ENCODE peak calls at places on chromosomes 6 and 20, in eight cellular contexts. One of them, this sample, is unnamed.

GRCh38 chr6:22754111-22754510 is 184.7 kb downstream of the HDGFL1 start:
- DNase-seq in AG09319: no peak
- DNase-seq in lower lobe of right lung: no peak
- DNase-seq in amniotic stem cell: no peak
- DNase-seq in cardiac septum: no peak
- DNase-seq in H9: no peak
- DNase-seq in NCI-H2029 treated with DMSO at 0.1 percent for 48 hours: no peak
- DNase-seq in activated T-cell treated with anti-CD3 and anti-CD28 coated beads for 1 hour: no peak
- DNase-seq in this sample: no peak

GRCh38 chr20:14341782-14342181 is 4.4 kb upstream of the FLRT3 start:
- DNase-seq in AG09319: no peak
- DNase-seq in lower lobe of right lung: no peak
- DNase-seq in amniotic stem cell: no peak
- DNase-seq in cardiac septum: no peak
- DNase-seq in H9: no peak
- DNase-seq in NCI-H2029 treated with DMSO at 0.1 percent for 48 hours: no peak
- DNase-seq in activated T-cell treated with anti-CD3 and anti-CD28 coated beads for 1 hour: no peak
- DNase-seq in this sample: no peak

GRCh38 chr6:167567142-167568033 is 242.5 kb downstream of the TTLL2 start:
- DNase-seq in AG09319: no peak
- DNase-seq in lower lobe of right lung: no peak
- DNase-seq in amniotic stem cell: no peak
- DNase-seq in cardiac septum: peak; percentile 72
- DNase-seq in H9: no peak
- DNase-seq in NCI-H2029 treated with DMSO at 0.1 percent for 48 hours: no peak
- DNase-seq in activated T-cell treated with anti-CD3 and anti-CD28 coated beads for 1 hour: no peak
- DNase-seq in this sample: peak; percentile 73

GRCh38 chr6:170125447-170126300 is 165.2 kb downstream of the DLL1 start:
- DNase-seq in AG09319: no peak
- DNase-seq in lower lobe of right lung: no peak
- DNase-seq in amniotic stem cell: no peak
- DNase-seq in cardiac septum: peak; percentile 72
- DNase-seq in H9: peak; percentile 25
- DNase-seq in NCI-H2029 treated with DMSO at 0.1 percent for 48 hours: no peak
- DNase-seq in activated T-cell treated with anti-CD3 and anti-CD28 coated beads for 1 hour: no peak
- DNase-seq in this sample: no peak

GRCh38 chr6:35419431-35419830 is 32.7 kb upstream of the FANCE start:
- DNase-seq in AG09319: peak; percentile 37
- DNase-seq in lower lobe of right lung: no peak
- DNase-seq in amniotic stem cell: no peak
- DNase-seq in cardiac septum: no peak
- DNase-seq in H9: no peak
- DNase-seq in NCI-H2029 treated with DMSO at 0.1 percent for 48 hours: no peak
- DNase-seq in activated T-cell treated with anti-CD3 and anti-CD28 coated beads for 1 hour: no peak
- DNase-seq in this sample: no peak

GRCh38 chr6:14664112-14664592 is 546.6 kb downstream of the CD83 start:
- DNase-seq in AG09319: no peak
- DNase-seq in lower lobe of right lung: no peak
- DNase-seq in amniotic stem cell: no peak
- DNase-seq in cardiac septum: no peak
- DNase-seq in H9: no peak
- DNase-seq in NCI-H2029 treated with DMSO at 0.1 percent for 48 hours: no peak
- DNase-seq in activated T-cell treated with anti-CD3 and anti-CD28 coated beads for 1 hour: no peak
- DNase-seq in this sample: no peak

GRCh38 chr20:18971574-18971973 is 158.0 kb downstream of the SCP2D1 start:
- DNase-seq in AG09319: no peak
- DNase-seq in lower lobe of right lung: no peak
- DNase-seq in amniotic stem cell: no peak
- DNase-seq in cardiac septum: no peak
- DNase-seq in H9: no peak
- DNase-seq in NCI-H2029 treated with DMSO at 0.1 percent for 48 hours: peak; percentile 77
- DNase-seq in activated T-cell treated with anti-CD3 and anti-CD28 coated beads for 1 hour: no peak
- DNase-seq in this sample: no peak

GRCh38 chr20:10637062-10637559 is 36.7 kb downstream of the JAG1 start:
- DNase-seq in AG09319: no peak
- DNase-seq in lower lobe of right lung: no peak
- DNase-seq in amniotic stem cell: no peak
- DNase-seq in cardiac septum: no peak
- DNase-seq in H9: no peak
- DNase-seq in NCI-H2029 treated with DMSO at 0.1 percent for 48 hours: no peak
- DNase-seq in activated T-cell treated with anti-CD3 and anti-CD28 coated beads for 1 hour: no peak
- DNase-seq in this sample: peak; percentile 60

GRCh38 chr6:72321741-72322140 is 300.1 kb upstream of the KCNQ5 start:
- DNase-seq in AG09319: peak; percentile 29
- DNase-seq in lower lobe of right lung: no peak
- DNase-seq in amniotic stem cell: peak; percentile 6
- DNase-seq in cardiac septum: no peak
- DNase-seq in H9: no peak
- DNase-seq in NCI-H2029 treated with DMSO at 0.1 percent for 48 hours: no peak
- DNase-seq in activated T-cell treated with anti-CD3 and anti-CD28 coated beads for 1 hour: no peak
- DNase-seq in this sample: no peak

GRCh38 chr6:117414770-117415169 is 11.0 kb downstream of the ROS1 start:
- DNase-seq in AG09319: no peak
- DNase-seq in lower lobe of right lung: no peak
- DNase-seq in amniotic stem cell: no peak
- DNase-seq in cardiac septum: no peak
- DNase-seq in H9: no peak
- DNase-seq in NCI-H2029 treated with DMSO at 0.1 percent for 48 hours: no peak
- DNase-seq in activated T-cell treated with anti-CD3 and anti-CD28 coated beads for 1 hour: no peak
- DNase-seq in this sample: no peak

GRCh38 chr6:161918154-161918553 is 644.3 kb upstream of the AGPAT4 start:
- DNase-seq in AG09319: no peak
- DNase-seq in lower lobe of right lung: no peak
- DNase-seq in amniotic stem cell: no peak
- DNase-seq in cardiac septum: no peak
- DNase-seq in H9: no peak
- DNase-seq in NCI-H2029 treated with DMSO at 0.1 percent for 48 hours: no peak
- DNase-seq in activated T-cell treated with anti-CD3 and anti-CD28 coated beads for 1 hour: no peak
- DNase-seq in this sample: no peak

GRCh38 chr20:38658879-38659612 is 57.4 kb downstream of the ARHGAP40 start:
- DNase-seq in AG09319: no peak
- DNase-seq in lower lobe of right lung: no peak
- DNase-seq in amniotic stem cell: no peak
- DNase-seq in cardiac septum: no peak
- DNase-seq in H9: peak; percentile 87
- DNase-seq in NCI-H2029 treated with DMSO at 0.1 percent for 48 hours: no peak
- DNase-seq in activated T-cell treated with anti-CD3 and anti-CD28 coated beads for 1 hour: no peak
- DNase-seq in this sample: no peak

GRCh38 chr20:53899351-53900167 is 170.8 kb downstream of the BCAS1 start:
- DNase-seq in AG09319: no peak
- DNase-seq in lower lobe of right lung: no peak
- DNase-seq in amniotic stem cell: no peak
- DNase-seq in cardiac septum: no peak
- DNase-seq in H9: no peak
- DNase-seq in NCI-H2029 treated with DMSO at 0.1 percent for 48 hours: no peak
- DNase-seq in activated T-cell treated with anti-CD3 and anti-CD28 coated beads for 1 hour: peak; percentile 50
- DNase-seq in this sample: no peak

GRCh38 chr20:35243317-35243716 is 16.8 kb downstream of the MMP24 start:
- DNase-seq in AG09319: no peak
- DNase-seq in lower lobe of right lung: no peak
- DNase-seq in amniotic stem cell: no peak
- DNase-seq in cardiac septum: no peak
- DNase-seq in H9: no peak
- DNase-seq in NCI-H2029 treated with DMSO at 0.1 percent for 48 hours: no peak
- DNase-seq in activated T-cell treated with anti-CD3 and anti-CD28 coated beads for 1 hour: no peak
- DNase-seq in this sample: no peak

GRCh38 chr6:126077810-126078791 is 91.8 kb downstream of the TRMT11 start:
- DNase-seq in AG09319: peak; percentile 62
- DNase-seq in lower lobe of right lung: no peak
- DNase-seq in amniotic stem cell: no peak
- DNase-seq in cardiac septum: no peak
- DNase-seq in H9: no peak
- DNase-seq in NCI-H2029 treated with DMSO at 0.1 percent for 48 hours: no peak
- DNase-seq in activated T-cell treated with anti-CD3 and anti-CD28 coated beads for 1 hour: no peak
- DNase-seq in this sample: no peak

GRCh38 chr20:22180244-22180643 is 404.1 kb downstream of the FOXA2 start:
- DNase-seq in AG09319: no peak
- DNase-seq in lower lobe of right lung: no peak
- DNase-seq in amniotic stem cell: no peak
- DNase-seq in cardiac septum: no peak
- DNase-seq in H9: peak; percentile 41
- DNase-seq in NCI-H2029 treated with DMSO at 0.1 percent for 48 hours: no peak
- DNase-seq in activated T-cell treated with anti-CD3 and anti-CD28 coated beads for 1 hour: no peak
- DNase-seq in this sample: no peak

GRCh38 chr20:59836768-59837167 is 96.7 kb downstream of the SYCP2 start:
- DNase-seq in AG09319: no peak
- DNase-seq in lower lobe of right lung: no peak
- DNase-seq in amniotic stem cell: no peak
- DNase-seq in cardiac septum: no peak
- DNase-seq in H9: peak; percentile 23
- DNase-seq in NCI-H2029 treated with DMSO at 0.1 percent for 48 hours: peak; percentile 62
- DNase-seq in activated T-cell treated with anti-CD3 and anti-CD28 coated beads for 1 hour: no peak
- DNase-seq in this sample: no peak

GRCh38 chr20:17928633-17929311 is 39.8 kb downstream of the SNX5 start:
- DNase-seq in AG09319: no peak
- DNase-seq in lower lobe of right lung: peak; percentile 62
- DNase-seq in amniotic stem cell: no peak
- DNase-seq in cardiac septum: no peak
- DNase-seq in H9: no peak
- DNase-seq in NCI-H2029 treated with DMSO at 0.1 percent for 48 hours: peak; percentile 29
- DNase-seq in activated T-cell treated with anti-CD3 and anti-CD28 coated beads for 1 hour: no peak
- DNase-seq in this sample: no peak

GRCh38 chr6:19180348-19181073 is 656.7 kb upstream of the ID4 start:
- DNase-seq in AG09319: no peak
- DNase-seq in lower lobe of right lung: no peak
- DNase-seq in amniotic stem cell: no peak
- DNase-seq in cardiac septum: no peak
- DNase-seq in H9: no peak
- DNase-seq in NCI-H2029 treated with DMSO at 0.1 percent for 48 hours: no peak
- DNase-seq in activated T-cell treated with anti-CD3 and anti-CD28 coated beads for 1 hour: no peak
- DNase-seq in this sample: peak; percentile 57

GRCh38 chr6:130615816-130616215 is 211.4 kb upstream of the SMLR1 start:
- DNase-seq in AG09319: no peak
- DNase-seq in lower lobe of right lung: no peak
- DNase-seq in amniotic stem cell: no peak
- DNase-seq in cardiac septum: no peak
- DNase-seq in H9: no peak
- DNase-seq in NCI-H2029 treated with DMSO at 0.1 percent for 48 hours: no peak
- DNase-seq in activated T-cell treated with anti-CD3 and anti-CD28 coated beads for 1 hour: no peak
- DNase-seq in this sample: no peak

GRCh38 chr20:19048898-19049889 is 163.2 kb upstream of the SLC24A3 start:
- DNase-seq in AG09319: no peak
- DNase-seq in lower lobe of right lung: no peak
- DNase-seq in amniotic stem cell: no peak
- DNase-seq in cardiac septum: no peak
- DNase-seq in H9: no peak
- DNase-seq in NCI-H2029 treated with DMSO at 0.1 percent for 48 hours: no peak
- DNase-seq in activated T-cell treated with anti-CD3 and anti-CD28 coated beads for 1 hour: no peak
- DNase-seq in this sample: peak; percentile 45

GRCh38 chr6:169997930-169998218 is 246.5 kb downstream of the ERMARD start:
- DNase-seq in AG09319: no peak
- DNase-seq in lower lobe of right lung: no peak
- DNase-seq in amniotic stem cell: no peak
- DNase-seq in cardiac septum: peak; percentile 74
- DNase-seq in H9: peak; percentile 11
- DNase-seq in NCI-H2029 treated with DMSO at 0.1 percent for 48 hours: no peak
- DNase-seq in activated T-cell treated with anti-CD3 and anti-CD28 coated beads for 1 hour: no peak
- DNase-seq in this sample: no peak

GRCh38 chr20:3082955-3083952 is 1.3 kb downstream of the AVP start:
- DNase-seq in AG09319: no peak
- DNase-seq in lower lobe of right lung: no peak
- DNase-seq in amniotic stem cell: no peak
- DNase-seq in cardiac septum: no peak
- DNase-seq in H9: peak; percentile 57
- DNase-seq in NCI-H2029 treated with DMSO at 0.1 percent for 48 hours: no peak
- DNase-seq in activated T-cell treated with anti-CD3 and anti-CD28 coated beads for 1 hour: no peak
- DNase-seq in this sample: no peak

GRCh38 chr20:64224344-64225165 is 31.0 kb upstream of the PCMTD2 start:
- DNase-seq in AG09319: peak; percentile 58
- DNase-seq in lower lobe of right lung: no peak
- DNase-seq in amniotic stem cell: peak; percentile 74
- DNase-seq in cardiac septum: no peak
- DNase-seq in H9: no peak
- DNase-seq in NCI-H2029 treated with DMSO at 0.1 percent for 48 hours: no peak
- DNase-seq in activated T-cell treated with anti-CD3 and anti-CD28 coated beads for 1 hour: no peak
- DNase-seq in this sample: peak; percentile 51

GRCh38 chr6:146300540-146300939 is 243.1 kb upstream of the RAB32 start:
- DNase-seq in AG09319: no peak
- DNase-seq in lower lobe of right lung: no peak
- DNase-seq in amniotic stem cell: no peak
- DNase-seq in cardiac septum: no peak
- DNase-seq in H9: no peak
- DNase-seq in NCI-H2029 treated with DMSO at 0.1 percent for 48 hours: no peak
- DNase-seq in activated T-cell treated with anti-CD3 and anti-CD28 coated beads for 1 hour: no peak
- DNase-seq in this sample: no peak

GRCh38 chr20:49775229-49775693 is 37.4 kb upstream of the SLC9A8 start:
- DNase-seq in AG09319: no peak
- DNase-seq in lower lobe of right lung: peak; percentile 65
- DNase-seq in amniotic stem cell: no peak
- DNase-seq in cardiac septum: peak; percentile 76
- DNase-seq in H9: peak; percentile 80
- DNase-seq in NCI-H2029 treated with DMSO at 0.1 percent for 48 hours: no peak
- DNase-seq in activated T-cell treated with anti-CD3 and anti-CD28 coated beads for 1 hour: no peak
- DNase-seq in this sample: no peak

GRCh38 chr6:41921712-41921998 is 356 bp downstream of the BYSL start:
- DNase-seq in AG09319: no peak
- DNase-seq in lower lobe of right lung: no peak
- DNase-seq in amniotic stem cell: no peak
- DNase-seq in cardiac septum: no peak
- DNase-seq in H9: no peak
- DNase-seq in NCI-H2029 treated with DMSO at 0.1 percent for 48 hours: no peak
- DNase-seq in activated T-cell treated with anti-CD3 and anti-CD28 coated beads for 1 hour: no peak
- DNase-seq in this sample: no peak

GRCh38 chr6:154951400-154952200 is 43.5 kb upstream of the TIAM2 start:
- DNase-seq in AG09319: no peak
- DNase-seq in lower lobe of right lung: no peak
- DNase-seq in amniotic stem cell: no peak
- DNase-seq in cardiac septum: no peak
- DNase-seq in H9: no peak
- DNase-seq in NCI-H2029 treated with DMSO at 0.1 percent for 48 hours: peak; percentile 31
- DNase-seq in activated T-cell treated with anti-CD3 and anti-CD28 coated beads for 1 hour: no peak
- DNase-seq in this sample: no peak

GRCh38 chr6:79384845-79385244 is 150.4 kb upstream of the HMGN3 start:
- DNase-seq in AG09319: no peak
- DNase-seq in lower lobe of right lung: peak; percentile 70
- DNase-seq in amniotic stem cell: no peak
- DNase-seq in cardiac septum: no peak
- DNase-seq in H9: no peak
- DNase-seq in NCI-H2029 treated with DMSO at 0.1 percent for 48 hours: peak; percentile 96
- DNase-seq in activated T-cell treated with anti-CD3 and anti-CD28 coated beads for 1 hour: no peak
- DNase-seq in this sample: no peak

GRCh38 chr20:13659288-13659687 is 20.6 kb upstream of the TASP1 start:
- DNase-seq in AG09319: no peak
- DNase-seq in lower lobe of right lung: no peak
- DNase-seq in amniotic stem cell: no peak
- DNase-seq in cardiac septum: no peak
- DNase-seq in H9: no peak
- DNase-seq in NCI-H2029 treated with DMSO at 0.1 percent for 48 hours: no peak
- DNase-seq in activated T-cell treated with anti-CD3 and anti-CD28 coated beads for 1 hour: no peak
- DNase-seq in this sample: no peak

GRCh38 chr6:86192123-86192522 is 549.4 kb upstream of the SYNCRIP start:
- DNase-seq in AG09319: no peak
- DNase-seq in lower lobe of right lung: no peak
- DNase-seq in amniotic stem cell: no peak
- DNase-seq in cardiac septum: no peak
- DNase-seq in H9: peak; percentile 48
- DNase-seq in NCI-H2029 treated with DMSO at 0.1 percent for 48 hours: no peak
- DNase-seq in activated T-cell treated with anti-CD3 and anti-CD28 coated beads for 1 hour: no peak
- DNase-seq in this sample: no peak

GRCh38 chr6:13278991-13279390 is 49.3 kb downstream of the TBC1D7 start:
- DNase-seq in AG09319: peak; percentile 91
- DNase-seq in lower lobe of right lung: no peak
- DNase-seq in amniotic stem cell: no peak
- DNase-seq in cardiac septum: no peak
- DNase-seq in H9: no peak
- DNase-seq in NCI-H2029 treated with DMSO at 0.1 percent for 48 hours: no peak
- DNase-seq in activated T-cell treated with anti-CD3 and anti-CD28 coated beads for 1 hour: no peak
- DNase-seq in this sample: no peak

GRCh38 chr6:138499303-138499991 is at the start of gene NHSL1:
- DNase-seq in AG09319: peak; percentile 18
- DNase-seq in lower lobe of right lung: no peak
- DNase-seq in amniotic stem cell: no peak
- DNase-seq in cardiac septum: no peak
- DNase-seq in H9: no peak
- DNase-seq in NCI-H2029 treated with DMSO at 0.1 percent for 48 hours: no peak
- DNase-seq in activated T-cell treated with anti-CD3 and anti-CD28 coated beads for 1 hour: no peak
- DNase-seq in this sample: no peak

GRCh38 chr6:33610779-33611421 is 10.2 kb upstream of the ITPR3 start:
- DNase-seq in AG09319: no peak
- DNase-seq in lower lobe of right lung: no peak
- DNase-seq in amniotic stem cell: no peak
- DNase-seq in cardiac septum: no peak
- DNase-seq in H9: no peak
- DNase-seq in NCI-H2029 treated with DMSO at 0.1 percent for 48 hours: no peak
- DNase-seq in activated T-cell treated with anti-CD3 and anti-CD28 coated beads for 1 hour: no peak
- DNase-seq in this sample: peak; percentile 52

This sample was measured in left ventricle myocardium superior.